ENCODE peak calls at places on chromosomes 3 and 15, in six cellular contexts. S, W, L, Y, C and X are unnamed samples.

GRCh38 chr3:172161390-172161789 is 122.0 kb downstream of the FNDC3B start:
- DNase-seq in S (no peak), W (no peak), L (no peak), Y (no peak), C (no peak), X (no peak)

GRCh38 chr15:64430000-64430735 is 30.2 kb upstream of the ZNF609 start:
- DNase-seq in S (no peak), W (no peak), L (peak; percentile 43), Y (no peak), C (peak; percentile 19), X (no peak)

GRCh38 chr3:60582285-60582684 is 669.0 kb downstream of the FHIT start:
- DNase-seq in S (no peak), W (no peak), L (no peak), Y (no peak), C (no peak), X (no peak)

GRCh38 chr3:196778755-196779154 is 39.1 kb downstream of the PAK2 start:
- DNase-seq in S (no peak), W (no peak), L (no peak), Y (no peak), C (no peak), X (no peak)

GRCh38 chr15:92681141-92681622 is 25.6 kb upstream of the FAM174B start:
- DNase-seq in S (no peak), W (no peak), L (no peak), Y (no peak), C (no peak), X (no peak)

GRCh38 chr3:74000715-74001114 is 376.0 kb upstream of the PDZRN3 start:
- DNase-seq in S (no peak), W (no peak), L (no peak), Y (no peak), C (no peak), X (no peak)

GRCh38 chr3:133396906-133397305 is 3.0 kb upstream of the BFSP2 start:
- DNase-seq in S (no peak), W (no peak), L (no peak), Y (no peak), C (no peak), X (no peak)

GRCh38 chr15:45377630-45378148 is 655 bp downstream of the GATM start:
- DNase-seq in S (peak; percentile 63), W (no peak), L (no peak), Y (peak; percentile 34), C (no peak), X (no peak)

GRCh38 chr15:88636654-88637053 is 2.2 kb upstream of the ISG20 start:
- DNase-seq in S (no peak), W (no peak), L (no peak), Y (no peak), C (no peak), X (no peak)

GRCh38 chr3:136078421-136079364 is 113.2 kb downstream of the PPP2R3A start:
- DNase-seq in S (peak; percentile 15), W (no peak), L (no peak), Y (no peak), C (no peak), X (no peak)

GRCh38 chr3:49172616-49173041 is 1.2 kb downstream of the KLHDC8B start:
- DNase-seq in S (no peak), W (no peak), L (no peak), Y (no peak), C (no peak), X (no peak)

GRCh38 chr15:57676578-57676977 is 29.9 kb upstream of the POLR2M start:
- DNase-seq in S (no peak), W (no peak), L (no peak), Y (no peak), C (no peak), X (no peak)

GRCh38 chr3:110856916-110857315 is 214.7 kb upstream of the NECTIN3 start:
- DNase-seq in S (no peak), W (no peak), L (no peak), Y (no peak), C (no peak), X (no peak)

GRCh38 chr3:124653788-124654469 is 76.3 kb upstream of the UMPS start:
- DNase-seq in S (no peak), W (no peak), L (no peak), Y (no peak), C (no peak), X (no peak)

GRCh38 chr15:83716605-83717004 is 62.7 kb downstream of the ADAMTSL3 start:
- DNase-seq in S (no peak), W (no peak), L (no peak), Y (no peak), C (no peak), X (no peak)

GRCh38 chr3:33650495-33650894 is 67.6 kb downstream of the CLASP2 start:
- DNase-seq in S (no peak), W (no peak), L (no peak), Y (no peak), C (no peak), X (no peak)

GRCh38 chr3:173398111-173398479 is 551 bp downstream of the NLGN1 start:
- DNase-seq in S (no peak), W (no peak), L (no peak), Y (peak; percentile 40), C (no peak), X (no peak)

GRCh38 chr3:158571969-158572765 is 1.2 kb downstream of the MLF1 start:
- DNase-seq in S (peak; percentile 48), W (no peak), L (no peak), Y (no peak), C (no peak), X (no peak)

GRCh38 chr3:195736866-195737490 is 16.2 kb downstream of the MUC20 start:
- DNase-seq in S (no peak), W (no peak), L (no peak), Y (no peak), C (no peak), X (no peak)

GRCh38 chr3:195732951-195733350 is 12.2 kb downstream of the MUC20 start:
- DNase-seq in S (no peak), W (no peak), L (no peak), Y (peak; percentile 41), C (no peak), X (no peak)

GRCh38 chr3:195735036-195735695 is 14.4 kb downstream of the MUC20 start:
- DNase-seq in S (no peak), W (no peak), L (no peak), Y (no peak), C (no peak), X (no peak)

GRCh38 chr3:195739561-195740111 is 18.9 kb downstream of the MUC20 start:
- DNase-seq in S (no peak), W (no peak), L (no peak), Y (no peak), C (no peak), X (no peak)

DNA sequence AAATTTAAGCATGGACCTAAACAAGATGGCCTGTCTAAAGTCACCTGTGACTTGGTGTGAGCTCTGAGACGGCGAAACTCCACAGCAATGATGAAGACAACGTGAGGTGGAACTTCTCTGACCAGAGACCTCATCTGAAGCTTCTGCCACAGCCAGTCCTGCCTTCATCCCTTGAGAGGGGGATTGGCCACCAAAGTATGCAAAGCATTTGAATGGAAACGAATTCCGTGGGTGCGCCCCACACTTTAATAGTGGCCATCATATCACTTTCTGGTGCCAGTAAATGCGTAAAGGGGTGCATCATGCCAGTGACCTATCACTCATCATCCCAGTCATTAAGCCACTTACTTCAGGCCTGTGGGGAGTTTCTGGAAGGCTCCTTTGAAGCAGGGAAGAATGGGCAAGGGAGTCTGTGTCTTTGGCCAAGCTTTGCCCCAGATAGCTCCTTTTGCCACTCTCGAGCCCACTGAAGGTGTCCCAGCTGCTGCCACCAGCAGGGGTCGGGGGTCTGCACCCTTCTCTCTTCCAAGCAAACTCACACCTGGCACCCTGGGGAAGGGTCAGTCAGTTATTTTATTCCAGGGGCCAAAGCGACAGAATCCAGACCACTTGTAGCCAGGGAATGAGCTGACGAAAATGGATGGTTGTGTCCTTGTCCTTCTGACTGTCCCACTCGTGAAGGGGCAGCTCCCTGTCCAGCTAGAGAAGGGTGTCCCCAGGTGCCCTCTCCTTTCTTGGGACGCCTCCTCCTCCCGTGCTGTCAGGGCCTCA is 17.7 kb downstream of the MUC20 start:
- DNase-seq in S (no peak), W (no peak), L (no peak), Y (no peak), C (no peak), X (no peak)
- TF ChIP-seq CTCF in S (no peak), W (no peak), L (no peak), Y (no peak), C (no peak), X (no peak)

GRCh38 chr3:140920029-140920428 is 21.6 kb upstream of the SLC25A36 start:
- DNase-seq in S (no peak), W (no peak), L (no peak), Y (no peak), C (no peak), X (no peak)

GRCh38 chr3:140917769-140918168 is 23.9 kb upstream of the SLC25A36 start:
- DNase-seq in S (no peak), W (no peak), L (no peak), Y (no peak), C (no peak), X (no peak)

GRCh38 chr3:140924097-140924873 is 17.4 kb upstream of the SLC25A36 start:
- DNase-seq in S (no peak), W (no peak), L (no peak), Y (no peak), C (no peak), X (no peak)

GRCh38 chr3:140927279-140927678 is 14.4 kb upstream of the SLC25A36 start:
- DNase-seq in S (no peak), W (no peak), L (no peak), Y (no peak), C (no peak), X (no peak)

DNA sequence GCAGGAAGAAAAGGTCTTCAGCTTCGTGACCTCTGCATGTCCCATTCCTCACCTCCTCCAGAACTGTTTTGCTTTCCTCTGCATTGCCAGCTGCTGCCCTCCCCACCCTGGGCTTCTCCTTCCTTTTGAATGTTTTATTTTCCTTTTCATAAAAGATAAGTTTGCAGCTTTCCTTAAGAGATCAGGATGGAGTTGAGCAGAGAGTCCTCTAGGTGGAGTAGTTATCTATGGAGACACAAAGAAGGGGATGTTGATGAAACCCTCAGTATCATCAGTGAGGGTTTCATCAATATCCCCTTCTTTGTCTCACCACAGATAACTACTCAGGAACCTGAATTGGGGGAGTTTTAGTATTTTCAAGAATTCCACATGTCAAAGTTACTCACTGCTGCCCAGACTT is 19.0 kb upstream of the SLC25A36 start:
- DNase-seq in S (no peak), W (no peak), L (no peak), Y (no peak), C (no peak), X (no peak)
- TF ChIP-seq CTCF in S (peak; percentile 63), W (peak; percentile 16), L (peak; percentile 44), Y (peak; percentile 36), C (peak; percentile 47), X (peak; percentile 48)

DNA sequence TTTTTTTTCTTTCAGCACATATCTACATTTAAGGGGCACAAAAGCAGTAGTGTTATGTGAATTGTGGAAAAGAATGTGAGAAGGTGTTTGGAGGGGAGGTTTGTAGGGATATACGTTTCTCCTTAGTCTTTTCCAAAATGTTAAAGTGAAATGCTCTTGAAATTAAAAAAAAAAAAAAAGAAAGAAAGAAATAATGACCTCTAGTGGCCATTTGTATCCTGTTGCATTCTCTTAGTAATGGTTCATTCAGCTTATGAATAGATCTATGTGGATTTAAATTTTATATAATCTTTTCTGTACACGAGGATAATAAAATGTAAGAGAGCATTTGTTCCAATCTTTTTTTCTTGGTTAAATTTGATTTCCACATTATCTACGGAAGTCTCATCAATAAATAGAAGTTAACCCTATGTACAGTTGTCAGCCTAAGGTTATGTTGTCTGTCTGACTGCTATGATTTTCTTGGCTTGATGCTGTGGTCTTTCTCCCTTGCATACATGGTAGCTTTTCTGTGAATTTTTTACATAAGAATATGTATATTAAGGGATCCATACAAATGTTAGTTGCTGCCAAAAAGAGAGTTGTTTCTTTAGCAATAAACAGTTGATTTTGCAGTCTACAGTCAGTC is 1.7 kb downstream of the P2RY13 start:
- DNase-seq in S (peak; percentile 7), W (no peak), L (no peak), Y (no peak), C (no peak), X (no peak)
- TF ChIP-seq CTCF in S (peak; percentile 86), W (peak; percentile 72), L (peak; percentile 72), Y (peak; percentile 72), C (peak; percentile 47), X (peak; percentile 82)

GRCh38 chr15:69388259-69388658 is 25.9 kb upstream of the KIF23 start:
- DNase-seq in S (no peak), W (no peak), L (no peak), Y (no peak), C (no peak), X (no peak)
- TF ChIP-seq CTCF in S (no peak), W (no peak), L (no peak), Y (no peak), C (no peak), X (no peak)